ENCODE peak calls at places on chromosomes 3 and 15, in four cellular contexts. One of them, this sample, is unnamed.

GRCh38 chr3:23002846-23003800 is 200.0 kb upstream of the UBE2E2 start:
- DNase-seq in mesothelial cell of epicardium: no peak
- DNase-seq in RKO: no peak
- DNase-seq in NCI-H1092 treated with DMSO at 0.1 percent for 48 hours: peak; percentile 83
- DNase-seq in this sample: no peak

GRCh38 chr3:34213481-34213880 is 415.1 kb downstream of the PDCD6IP start:
- DNase-seq in NCI-H1092 treated with DMSO at 0.1 percent for 48 hours: peak; percentile 73
- DNase-seq in mesothelial cell of epicardium: no peak
- DNase-seq in RKO: no peak
- DNase-seq in this sample: no peak

GRCh38 chr3:119538772-119539171 is 20.6 kb downstream of the CD80 start:
- DNase-seq in NCI-H1092 treated with DMSO at 0.1 percent for 48 hours: no peak
- DNase-seq in mesothelial cell of epicardium: no peak
- DNase-seq in RKO: no peak
- DNase-seq in this sample: no peak

GRCh38 chr3:128854382-128854939 is 25.0 kb upstream of the ACAD9 start:
- DNase-seq in RKO: no peak
- DNase-seq in NCI-H1092 treated with DMSO at 0.1 percent for 48 hours: no peak
- DNase-seq in mesothelial cell of epicardium: no peak
- DNase-seq in this sample: no peak

GRCh38 chr3:195254454-195255175 is 16.3 kb downstream of the XXYLT1 start:
- DNase-seq in RKO: no peak
- DNase-seq in mesothelial cell of epicardium: no peak
- DNase-seq in NCI-H1092 treated with DMSO at 0.1 percent for 48 hours: no peak
- DNase-seq in this sample: no peak

GRCh38 chr15:62344806-62345539 is 179.9 kb upstream of the C2CD4B start:
- DNase-seq in RKO: peak; percentile 12
- DNase-seq in NCI-H1092 treated with DMSO at 0.1 percent for 48 hours: peak; percentile 1
- DNase-seq in mesothelial cell of epicardium: peak; percentile 34
- DNase-seq in this sample: no peak

GRCh38 chr3:170760174-170760526 is 109.8 kb downstream of the RPL22L1 start:
- DNase-seq in NCI-H1092 treated with DMSO at 0.1 percent for 48 hours: no peak
- DNase-seq in RKO: no peak
- DNase-seq in mesothelial cell of epicardium: no peak
- DNase-seq in this sample: no peak

GRCh38 chr15:96851613-96852012 is 521.1 kb downstream of the NR2F2 start:
- DNase-seq in RKO: no peak
- DNase-seq in NCI-H1092 treated with DMSO at 0.1 percent for 48 hours: no peak
- DNase-seq in mesothelial cell of epicardium: no peak
- DNase-seq in this sample: no peak

GRCh38 chr15:81939604-81940440 is 106.0 kb downstream of the MEX3B start:
- DNase-seq in NCI-H1092 treated with DMSO at 0.1 percent for 48 hours: no peak
- DNase-seq in RKO: peak; percentile 74
- DNase-seq in mesothelial cell of epicardium: no peak
- DNase-seq in this sample: no peak

GRCh38 chr3:123791073-123791370 is 93.1 kb downstream of the MYLK start:
- DNase-seq in mesothelial cell of epicardium: no peak
- DNase-seq in RKO: no peak
- DNase-seq in NCI-H1092 treated with DMSO at 0.1 percent for 48 hours: no peak
- DNase-seq in this sample: no peak

GRCh38 chr3:174533286-174533685 is 325.8 kb upstream of the NAALADL2 start:
- DNase-seq in NCI-H1092 treated with DMSO at 0.1 percent for 48 hours: no peak
- DNase-seq in RKO: no peak
- DNase-seq in mesothelial cell of epicardium: no peak
- DNase-seq in this sample: no peak

GRCh38 chr3:141413387-141414140 is 45.3 kb downstream of the ZBTB38 start:
- DNase-seq in RKO: no peak
- DNase-seq in mesothelial cell of epicardium: no peak
- DNase-seq in NCI-H1092 treated with DMSO at 0.1 percent for 48 hours: no peak
- DNase-seq in this sample: no peak

GRCh38 chr3:42262525-42262924 is 3.5 kb downstream of the CCK start:
- DNase-seq in RKO: peak; percentile 20
- DNase-seq in NCI-H1092 treated with DMSO at 0.1 percent for 48 hours: no peak
- DNase-seq in mesothelial cell of epicardium: no peak
- DNase-seq in this sample: no peak

GRCh38 chr15:31481157-31481556 is 154.5 kb downstream of the KLF13 start:
- DNase-seq in NCI-H1092 treated with DMSO at 0.1 percent for 48 hours: no peak
- DNase-seq in mesothelial cell of epicardium: no peak
- DNase-seq in RKO: no peak
- DNase-seq in this sample: no peak

GRCh38 chr3:40249168-40249567 is 60.3 kb upstream of the EIF1B start:
- DNase-seq in NCI-H1092 treated with DMSO at 0.1 percent for 48 hours: no peak
- DNase-seq in RKO: no peak
- DNase-seq in mesothelial cell of epicardium: no peak
- DNase-seq in this sample: no peak

GRCh38 chr3:194279106-194279505 is 72.0 kb downstream of the CPN2 start:
- DNase-seq in mesothelial cell of epicardium: no peak
- DNase-seq in RKO: no peak
- DNase-seq in NCI-H1092 treated with DMSO at 0.1 percent for 48 hours: no peak
- DNase-seq in this sample: peak; percentile 19

GRCh38 chr15:70488002-70488605 is 275.3 kb downstream of the UACA start:
- DNase-seq in NCI-H1092 treated with DMSO at 0.1 percent for 48 hours: peak; percentile 30
- DNase-seq in mesothelial cell of epicardium: peak; percentile 38
- DNase-seq in RKO: peak; percentile 48
- DNase-seq in this sample: peak; percentile 83

GRCh38 chr3:42635111-42635510 is 18.4 kb upstream of the ZBTB47 start:
- DNase-seq in NCI-H1092 treated with DMSO at 0.1 percent for 48 hours: no peak
- DNase-seq in RKO: peak; percentile 78
- DNase-seq in mesothelial cell of epicardium: no peak
- DNase-seq in this sample: no peak

GRCh38 chr3:99842826-99843589 is 25.3 kb downstream of the CMSS1 start:
- DNase-seq in RKO: peak; percentile 68
- DNase-seq in mesothelial cell of epicardium: no peak
- DNase-seq in NCI-H1092 treated with DMSO at 0.1 percent for 48 hours: peak; percentile 64
- DNase-seq in this sample: no peak

GRCh38 chr15:35669021-35669420 is 123.1 kb upstream of the DPH6 start:
- DNase-seq in mesothelial cell of epicardium: no peak
- DNase-seq in NCI-H1092 treated with DMSO at 0.1 percent for 48 hours: no peak
- DNase-seq in RKO: no peak
- DNase-seq in this sample: no peak

GRCh38 chr3:141547791-141548190 is 61.0 kb downstream of the RASA2 start:
- DNase-seq in RKO: no peak
- DNase-seq in NCI-H1092 treated with DMSO at 0.1 percent for 48 hours: no peak
- DNase-seq in mesothelial cell of epicardium: no peak
- DNase-seq in this sample: no peak

GRCh38 chr15:68788265-68788624 is 32.5 kb downstream of the ANP32A start:
- DNase-seq in NCI-H1092 treated with DMSO at 0.1 percent for 48 hours: no peak
- DNase-seq in RKO: no peak
- DNase-seq in mesothelial cell of epicardium: no peak
- DNase-seq in this sample: no peak

GRCh38 chr15:57340673-57341259 is 35.5 kb upstream of the CGNL1 start:
- DNase-seq in mesothelial cell of epicardium: no peak
- DNase-seq in RKO: peak; percentile 57
- DNase-seq in NCI-H1092 treated with DMSO at 0.1 percent for 48 hours: peak; percentile 70
- DNase-seq in this sample: no peak

GRCh38 chr3:9296241-9296640 is 46.8 kb upstream of the SRGAP3 start:
- DNase-seq in mesothelial cell of epicardium: no peak
- DNase-seq in RKO: no peak
- DNase-seq in NCI-H1092 treated with DMSO at 0.1 percent for 48 hours: no peak
- DNase-seq in this sample: no peak

GRCh38 chr3:73148653-73149052 is 87.2 kb downstream of the EBLN2 start:
- DNase-seq in RKO: no peak
- DNase-seq in NCI-H1092 treated with DMSO at 0.1 percent for 48 hours: no peak
- DNase-seq in mesothelial cell of epicardium: no peak
- DNase-seq in this sample: no peak

GRCh38 chr3:2872884-2873283 is 237.3 kb downstream of the IL5RA start:
- DNase-seq in RKO: no peak
- DNase-seq in NCI-H1092 treated with DMSO at 0.1 percent for 48 hours: no peak
- DNase-seq in mesothelial cell of epicardium: no peak
- DNase-seq in this sample: no peak

GRCh38 chr3:24598691-24599090 is 104.0 kb upstream of the THRB start:
- DNase-seq in RKO: no peak
- DNase-seq in mesothelial cell of epicardium: no peak
- DNase-seq in NCI-H1092 treated with DMSO at 0.1 percent for 48 hours: no peak
- DNase-seq in this sample: no peak

GRCh38 chr3:136699271-136699828 is 52.8 kb downstream of the STAG1 start:
- DNase-seq in mesothelial cell of epicardium: no peak
- DNase-seq in RKO: no peak
- DNase-seq in NCI-H1092 treated with DMSO at 0.1 percent for 48 hours: no peak
- DNase-seq in this sample: no peak

GRCh38 chr15:42090375-42090774 is 4.0 kb downstream of the PLA2G4D start:
- DNase-seq in NCI-H1092 treated with DMSO at 0.1 percent for 48 hours: no peak
- DNase-seq in mesothelial cell of epicardium: no peak
- DNase-seq in RKO: no peak
- DNase-seq in this sample: no peak

GRCh38 chr3:37979798-37980476 is 10.6 kb upstream of the VILL start:
- DNase-seq in NCI-H1092 treated with DMSO at 0.1 percent for 48 hours: no peak
- DNase-seq in mesothelial cell of epicardium: no peak
- DNase-seq in RKO: no peak
- DNase-seq in this sample: no peak

GRCh38 chr3:8505621-8506020 is 4.0 kb downstream of the LMCD1 start:
- DNase-seq in NCI-H1092 treated with DMSO at 0.1 percent for 48 hours: peak; percentile 78
- DNase-seq in mesothelial cell of epicardium: no peak
- DNase-seq in RKO: no peak
- DNase-seq in this sample: no peak

GRCh38 chr3:162978136-162978535 is 1481.5 kb downstream of the OTOL1 start:
- DNase-seq in NCI-H1092 treated with DMSO at 0.1 percent for 48 hours: no peak
- DNase-seq in mesothelial cell of epicardium: no peak
- DNase-seq in RKO: no peak
- DNase-seq in this sample: no peak

GRCh38 chr15:38205502-38206235 is 47.0 kb upstream of the SPRED1 start:
- DNase-seq in NCI-H1092 treated with DMSO at 0.1 percent for 48 hours: no peak
- DNase-seq in mesothelial cell of epicardium: no peak
- DNase-seq in RKO: no peak
- DNase-seq in this sample: no peak

GRCh38 chr3:194204036-194204792 is 68.3 kb downstream of the HES1 start:
- DNase-seq in mesothelial cell of epicardium: no peak
- DNase-seq in NCI-H1092 treated with DMSO at 0.1 percent for 48 hours: peak; percentile 10
- DNase-seq in RKO: no peak
- DNase-seq in this sample: no peak

GRCh38 chr15:77419836-77420609 is at the start of gene PEAK1:
- DNase-seq in RKO: peak; percentile 97
- DNase-seq in NCI-H1092 treated with DMSO at 0.1 percent for 48 hours: peak; percentile 94
- DNase-seq in mesothelial cell of epicardium: peak; percentile 99
- DNase-seq in this sample: peak; percentile 98

GRCh38 chr3:148601766-148602685 is 95.7 kb upstream of the AGTR1 start:
- DNase-seq in RKO: no peak
- DNase-seq in NCI-H1092 treated with DMSO at 0.1 percent for 48 hours: no peak
- DNase-seq in mesothelial cell of epicardium: no peak
- DNase-seq in this sample: no peak

GRCh38 chr3:85939026-85939616 is 980.3 kb downstream of the CADM2 start:
- DNase-seq in NCI-H1092 treated with DMSO at 0.1 percent for 48 hours: peak; percentile 98
- DNase-seq in RKO: no peak
- DNase-seq in mesothelial cell of epicardium: no peak
- DNase-seq in this sample: no peak

GRCh38 chr15:100759116-100759515 is 120.5 kb upstream of the ALDH1A3 start:
- DNase-seq in NCI-H1092 treated with DMSO at 0.1 percent for 48 hours: no peak
- DNase-seq in mesothelial cell of epicardium: no peak
- DNase-seq in RKO: no peak
- DNase-seq in this sample: no peak

This sample was measured in omental fat pad.